ENCODE peak calls at places on chromosomes 11 and 22, in seven cellular contexts. One of them, this sample, is unnamed.

GRCh38 chr11:62856333-62856910 is 17.0 kb upstream of the WDR74 start:
- DNase-seq in neural crest cell: no peak
- DNase-seq in Panc1: no peak
- DNase-seq in stimulated activated CD8-positive, alpha-beta memory T cell treated with anti-CD3 and anti-CD28 coated beads, Interleukin-4, amount 100 ng/mL, for 48 hours: no peak
- DNase-seq in SK-N-SH: no peak
- DNase-seq in right cardiac atrium: no peak
- DNase-seq in renal cortical epithelial cell: no peak
- DNase-seq in this sample: peak; percentile 23

GRCh38 chr11:75434886-75435570 is 2.0 kb upstream of the KLHL35 start:
- DNase-seq in stimulated activated CD8-positive, alpha-beta memory T cell treated with anti-CD3 and anti-CD28 coated beads, Interleukin-4, amount 100 ng/mL, for 48 hours: no peak
- DNase-seq in right cardiac atrium: no peak
- DNase-seq in SK-N-SH: no peak
- DNase-seq in neural crest cell: no peak
- DNase-seq in Panc1: no peak
- DNase-seq in renal cortical epithelial cell: no peak
- DNase-seq in this sample: no peak

GRCh38 chr11:30000986-30001385 is 15.8 kb downstream of the KCNA4 start:
- DNase-seq in SK-N-SH: no peak
- DNase-seq in renal cortical epithelial cell: no peak
- DNase-seq in stimulated activated CD8-positive, alpha-beta memory T cell treated with anti-CD3 and anti-CD28 coated beads, Interleukin-4, amount 100 ng/mL, for 48 hours: no peak
- DNase-seq in Panc1: no peak
- DNase-seq in right cardiac atrium: no peak
- DNase-seq in neural crest cell: no peak
- DNase-seq in this sample: no peak

GRCh38 chr11:86574493-86575207 is 97.8 kb downstream of the ME3 start:
- DNase-seq in Panc1: no peak
- DNase-seq in neural crest cell: no peak
- DNase-seq in stimulated activated CD8-positive, alpha-beta memory T cell treated with anti-CD3 and anti-CD28 coated beads, Interleukin-4, amount 100 ng/mL, for 48 hours: no peak
- DNase-seq in SK-N-SH: no peak
- DNase-seq in renal cortical epithelial cell: no peak
- DNase-seq in right cardiac atrium: no peak
- DNase-seq in this sample: peak; percentile 53

GRCh38 chr11:116193321-116194114 is 579.3 kb downstream of the BUD13 start:
- DNase-seq in Panc1: no peak
- DNase-seq in right cardiac atrium: peak; percentile 58
- DNase-seq in neural crest cell: peak; percentile 45
- DNase-seq in SK-N-SH: peak; percentile 66
- DNase-seq in stimulated activated CD8-positive, alpha-beta memory T cell treated with anti-CD3 and anti-CD28 coated beads, Interleukin-4, amount 100 ng/mL, for 48 hours: no peak
- DNase-seq in renal cortical epithelial cell: peak; percentile 93
- DNase-seq in this sample: peak; percentile 55

GRCh38 chr22:31818481-31819392 is 64.9 kb downstream of the DEPDC5 start:
- DNase-seq in SK-N-SH: no peak
- DNase-seq in stimulated activated CD8-positive, alpha-beta memory T cell treated with anti-CD3 and anti-CD28 coated beads, Interleukin-4, amount 100 ng/mL, for 48 hours: peak; percentile 56
- DNase-seq in neural crest cell: no peak
- DNase-seq in renal cortical epithelial cell: peak; percentile 46
- DNase-seq in right cardiac atrium: no peak
- DNase-seq in Panc1: no peak
- DNase-seq in this sample: no peak

GRCh38 chr11:1508491-1508891 is 21.9 kb upstream of the MOB2 start:
- DNase-seq in stimulated activated CD8-positive, alpha-beta memory T cell treated with anti-CD3 and anti-CD28 coated beads, Interleukin-4, amount 100 ng/mL, for 48 hours: no peak
- DNase-seq in Panc1: no peak
- DNase-seq in SK-N-SH: no peak
- DNase-seq in right cardiac atrium: peak; percentile 43
- DNase-seq in renal cortical epithelial cell: no peak
- DNase-seq in neural crest cell: no peak
- DNase-seq in this sample: no peak

GRCh38 chr22:32475428-32476010 is 908 bp downstream of the FBXO7 start:
- DNase-seq in neural crest cell: peak; percentile 14
- DNase-seq in Panc1: no peak
- DNase-seq in stimulated activated CD8-positive, alpha-beta memory T cell treated with anti-CD3 and anti-CD28 coated beads, Interleukin-4, amount 100 ng/mL, for 48 hours: peak; percentile 46
- DNase-seq in right cardiac atrium: peak; percentile 67
- DNase-seq in SK-N-SH: peak; percentile 23
- DNase-seq in renal cortical epithelial cell: peak; percentile 57
- DNase-seq in this sample: peak; percentile 68

GRCh38 chr22:41862160-41862529 is 29.2 kb downstream of the SREBF2 start:
- DNase-seq in SK-N-SH: no peak
- DNase-seq in Panc1: no peak
- DNase-seq in neural crest cell: no peak
- DNase-seq in right cardiac atrium: no peak
- DNase-seq in renal cortical epithelial cell: peak; percentile 45
- DNase-seq in stimulated activated CD8-positive, alpha-beta memory T cell treated with anti-CD3 and anti-CD28 coated beads, Interleukin-4, amount 100 ng/mL, for 48 hours: peak; percentile 64
- DNase-seq in this sample: peak; percentile 40

GRCh38 chr11:420054-420910 is 5.5 kb upstream of the SIGIRR start:
- DNase-seq in renal cortical epithelial cell: no peak
- DNase-seq in SK-N-SH: no peak
- DNase-seq in Panc1: no peak
- DNase-seq in right cardiac atrium: peak; percentile 31
- DNase-seq in neural crest cell: no peak
- DNase-seq in stimulated activated CD8-positive, alpha-beta memory T cell treated with anti-CD3 and anti-CD28 coated beads, Interleukin-4, amount 100 ng/mL, for 48 hours: no peak
- DNase-seq in this sample: no peak

GRCh38 chr22:47089796-47090460 is 327.5 kb downstream of the TBC1D22A start:
- DNase-seq in Panc1: no peak
- DNase-seq in renal cortical epithelial cell: no peak
- DNase-seq in SK-N-SH: no peak
- DNase-seq in right cardiac atrium: no peak
- DNase-seq in stimulated activated CD8-positive, alpha-beta memory T cell treated with anti-CD3 and anti-CD28 coated beads, Interleukin-4, amount 100 ng/mL, for 48 hours: no peak
- DNase-seq in neural crest cell: no peak
- DNase-seq in this sample: no peak

GRCh38 chr11:121321614-121322243 is 29.2 kb downstream of the SC5D start:
- DNase-seq in renal cortical epithelial cell: peak; percentile 28
- DNase-seq in right cardiac atrium: peak; percentile 60
- DNase-seq in stimulated activated CD8-positive, alpha-beta memory T cell treated with anti-CD3 and anti-CD28 coated beads, Interleukin-4, amount 100 ng/mL, for 48 hours: no peak
- DNase-seq in neural crest cell: no peak
- DNase-seq in Panc1: peak; percentile 28
- DNase-seq in SK-N-SH: no peak
- DNase-seq in this sample: peak; percentile 11

GRCh38 chr11:25860677-25861445 is 471.1 kb upstream of the ANO3 start:
- DNase-seq in Panc1: no peak
- DNase-seq in SK-N-SH: no peak
- DNase-seq in renal cortical epithelial cell: peak; percentile 83
- DNase-seq in neural crest cell: no peak
- DNase-seq in right cardiac atrium: no peak
- DNase-seq in stimulated activated CD8-positive, alpha-beta memory T cell treated with anti-CD3 and anti-CD28 coated beads, Interleukin-4, amount 100 ng/mL, for 48 hours: no peak
- DNase-seq in this sample: peak; percentile 74

GRCh38 chr22:48319321-48320047 is 1508.2 kb downstream of the BRD1 start:
- DNase-seq in neural crest cell: no peak
- DNase-seq in Panc1: no peak
- DNase-seq in SK-N-SH: no peak
- DNase-seq in renal cortical epithelial cell: no peak
- DNase-seq in stimulated activated CD8-positive, alpha-beta memory T cell treated with anti-CD3 and anti-CD28 coated beads, Interleukin-4, amount 100 ng/mL, for 48 hours: no peak
- DNase-seq in right cardiac atrium: no peak
- DNase-seq in this sample: no peak

GRCh38 chr22:48248901-48249455 is 1486.5 kb downstream of the TBC1D22A start:
- DNase-seq in Panc1: no peak
- DNase-seq in SK-N-SH: no peak
- DNase-seq in neural crest cell: no peak
- DNase-seq in renal cortical epithelial cell: no peak
- DNase-seq in right cardiac atrium: no peak
- DNase-seq in stimulated activated CD8-positive, alpha-beta memory T cell treated with anti-CD3 and anti-CD28 coated beads, Interleukin-4, amount 100 ng/mL, for 48 hours: no peak
- DNase-seq in this sample: no peak

GRCh38 chr11:119372260-119373058 is 9.0 kb downstream of the USP2 start:
- DNase-seq in neural crest cell: no peak
- DNase-seq in right cardiac atrium: no peak
- DNase-seq in renal cortical epithelial cell: no peak
- DNase-seq in SK-N-SH: no peak
- DNase-seq in stimulated activated CD8-positive, alpha-beta memory T cell treated with anti-CD3 and anti-CD28 coated beads, Interleukin-4, amount 100 ng/mL, for 48 hours: no peak
- DNase-seq in Panc1: no peak
- DNase-seq in this sample: no peak

GRCh38 chr11:61893981-61894380 is 2.6 kb upstream of the FADS3 start:
- DNase-seq in Panc1: no peak
- DNase-seq in stimulated activated CD8-positive, alpha-beta memory T cell treated with anti-CD3 and anti-CD28 coated beads, Interleukin-4, amount 100 ng/mL, for 48 hours: no peak
- DNase-seq in right cardiac atrium: no peak
- DNase-seq in renal cortical epithelial cell: peak; percentile 23
- DNase-seq in SK-N-SH: no peak
- DNase-seq in neural crest cell: no peak
- DNase-seq in this sample: peak; percentile 94

This sample was measured in fibroblast of pulmonary artery.